ENCODE peak calls at places on chromosomes 1 and 21, in ten cellular contexts. One of them, this sample, is unnamed.

GRCh38 chr1:20903452-20903851 is 116.3 kb upstream of the HP1BP3 start:
- DNase-seq in progenitor cell of endocrine pancreas: no peak
- DNase-seq in NCI-H69: no peak
- DNase-seq in EL: no peak
- DNase-seq in GM12892: no peak
- DNase-seq in T-helper 17 cell: no peak
- DNase-seq in NCI-H146: no peak
- DNase-seq in small intestine: no peak
- DNase-seq in activated naive CD8-positive, alpha-beta T cell treated with anti-CD3 and anti-CD28 coated beads, Interleukin-2, amount 50 U/mL, for 24 hours: no peak
- DNase-seq in NCI-H1092 treated with DMSO at 0.1 percent for 48 hours: no peak
- DNase-seq in this sample: no peak

GRCh38 chr1:85584264-85584781 is 3.8 kb downstream of the CCN1 start:
- DNase-seq in progenitor cell of endocrine pancreas: no peak
- DNase-seq in NCI-H69: no peak
- DNase-seq in EL: peak
- DNase-seq in GM12892: no peak
- DNase-seq in T-helper 17 cell: no peak
- DNase-seq in NCI-H146: no peak
- DNase-seq in small intestine: no peak
- DNase-seq in activated naive CD8-positive, alpha-beta T cell treated with anti-CD3 and anti-CD28 coated beads, Interleukin-2, amount 50 U/mL, for 24 hours: no peak
- DNase-seq in NCI-H1092 treated with DMSO at 0.1 percent for 48 hours: no peak
- DNase-seq in this sample: no peak

GRCh38 chr1:207040181-207040533 is 7.6 kb upstream of the C1orf116 start:
- DNase-seq in progenitor cell of endocrine pancreas: no peak
- DNase-seq in NCI-H69: no peak
- DNase-seq in EL: peak
- DNase-seq in GM12892: no peak
- DNase-seq in T-helper 17 cell: no peak
- DNase-seq in NCI-H146: no peak
- DNase-seq in small intestine: no peak
- DNase-seq in activated naive CD8-positive, alpha-beta T cell treated with anti-CD3 and anti-CD28 coated beads, Interleukin-2, amount 50 U/mL, for 24 hours: no peak
- DNase-seq in NCI-H1092 treated with DMSO at 0.1 percent for 48 hours: no peak
- DNase-seq in this sample: no peak

GRCh38 chr1:112172294-112172882 is 182.9 kb upstream of the KCND3 start:
- DNase-seq in progenitor cell of endocrine pancreas: peak
- DNase-seq in NCI-H69: no peak
- DNase-seq in EL: peak
- DNase-seq in GM12892: no peak
- DNase-seq in T-helper 17 cell: no peak
- DNase-seq in NCI-H146: no peak
- DNase-seq in small intestine: peak
- DNase-seq in activated naive CD8-positive, alpha-beta T cell treated with anti-CD3 and anti-CD28 coated beads, Interleukin-2, amount 50 U/mL, for 24 hours: peak
- DNase-seq in NCI-H1092 treated with DMSO at 0.1 percent for 48 hours: no peak
- DNase-seq in this sample: no peak

GRCh38 chr1:77543822-77544448 is 138.5 kb downstream of the ZZZ3 start:
- DNase-seq in progenitor cell of endocrine pancreas: no peak
- DNase-seq in NCI-H69: peak
- DNase-seq in EL: peak
- DNase-seq in GM12892: no peak
- DNase-seq in T-helper 17 cell: no peak
- DNase-seq in NCI-H146: peak
- DNase-seq in small intestine: no peak
- DNase-seq in activated naive CD8-positive, alpha-beta T cell treated with anti-CD3 and anti-CD28 coated beads, Interleukin-2, amount 50 U/mL, for 24 hours: no peak
- DNase-seq in NCI-H1092 treated with DMSO at 0.1 percent for 48 hours: no peak
- DNase-seq in this sample: no peak

GRCh38 chr1:65260851-65261473 is 48.4 kb upstream of the DNAJC6 start:
- DNase-seq in progenitor cell of endocrine pancreas: no peak
- DNase-seq in NCI-H69: peak
- DNase-seq in EL: peak
- DNase-seq in GM12892: no peak
- DNase-seq in T-helper 17 cell: no peak
- DNase-seq in NCI-H146: no peak
- DNase-seq in small intestine: no peak
- DNase-seq in activated naive CD8-positive, alpha-beta T cell treated with anti-CD3 and anti-CD28 coated beads, Interleukin-2, amount 50 U/mL, for 24 hours: no peak
- DNase-seq in NCI-H1092 treated with DMSO at 0.1 percent for 48 hours: no peak
- DNase-seq in this sample: no peak

GRCh38 chr1:97901017-97901658 is 19.7 kb downstream of the DPYD start:
- DNase-seq in progenitor cell of endocrine pancreas: no peak
- DNase-seq in NCI-H69: no peak
- DNase-seq in EL: peak
- DNase-seq in GM12892: no peak
- DNase-seq in T-helper 17 cell: no peak
- DNase-seq in NCI-H146: no peak
- DNase-seq in small intestine: no peak
- DNase-seq in activated naive CD8-positive, alpha-beta T cell treated with anti-CD3 and anti-CD28 coated beads, Interleukin-2, amount 50 U/mL, for 24 hours: no peak
- DNase-seq in NCI-H1092 treated with DMSO at 0.1 percent for 48 hours: no peak
- DNase-seq in this sample: no peak

GRCh38 chr1:211339631-211340041 is 13.0 kb downstream of the TRAF5 start:
- DNase-seq in progenitor cell of endocrine pancreas: no peak
- DNase-seq in NCI-H69: peak
- DNase-seq in EL: no peak
- DNase-seq in GM12892: no peak
- DNase-seq in T-helper 17 cell: no peak
- DNase-seq in NCI-H146: no peak
- DNase-seq in small intestine: no peak
- DNase-seq in activated naive CD8-positive, alpha-beta T cell treated with anti-CD3 and anti-CD28 coated beads, Interleukin-2, amount 50 U/mL, for 24 hours: peak
- DNase-seq in NCI-H1092 treated with DMSO at 0.1 percent for 48 hours: no peak
- DNase-seq in this sample: no peak

GRCh38 chr1:3729594-3730555 is 22.4 kb upstream of the CCDC27 start:
- DNase-seq in progenitor cell of endocrine pancreas: no peak
- DNase-seq in NCI-H69: no peak
- DNase-seq in EL: no peak
- DNase-seq in GM12892: no peak
- DNase-seq in T-helper 17 cell: no peak
- DNase-seq in NCI-H146: no peak
- DNase-seq in small intestine: no peak
- DNase-seq in activated naive CD8-positive, alpha-beta T cell treated with anti-CD3 and anti-CD28 coated beads, Interleukin-2, amount 50 U/mL, for 24 hours: no peak
- DNase-seq in NCI-H1092 treated with DMSO at 0.1 percent for 48 hours: no peak
- DNase-seq in this sample: no peak

GRCh38 chr1:71081697-71082080 is 854 bp upstream of the ZRANB2 start:
- DNase-seq in progenitor cell of endocrine pancreas: no peak
- DNase-seq in NCI-H69: no peak
- DNase-seq in EL: no peak
- DNase-seq in GM12892: no peak
- DNase-seq in T-helper 17 cell: no peak
- DNase-seq in NCI-H146: no peak
- DNase-seq in small intestine: no peak
- DNase-seq in activated naive CD8-positive, alpha-beta T cell treated with anti-CD3 and anti-CD28 coated beads, Interleukin-2, amount 50 U/mL, for 24 hours: peak
- DNase-seq in NCI-H1092 treated with DMSO at 0.1 percent for 48 hours: no peak
- DNase-seq in this sample: no peak

GRCh38 chr1:181807251-181807650 is 254.3 kb downstream of the ZNF648 start:
- DNase-seq in progenitor cell of endocrine pancreas: no peak
- DNase-seq in NCI-H69: no peak
- DNase-seq in EL: no peak
- DNase-seq in GM12892: no peak
- DNase-seq in T-helper 17 cell: no peak
- DNase-seq in NCI-H146: no peak
- DNase-seq in small intestine: no peak
- DNase-seq in activated naive CD8-positive, alpha-beta T cell treated with anti-CD3 and anti-CD28 coated beads, Interleukin-2, amount 50 U/mL, for 24 hours: no peak
- DNase-seq in NCI-H1092 treated with DMSO at 0.1 percent for 48 hours: no peak
- DNase-seq in this sample: no peak

GRCh38 chr21:45013271-45013841 is 61.0 kb upstream of the ADARB1 start:
- DNase-seq in progenitor cell of endocrine pancreas: no peak
- DNase-seq in NCI-H69: peak
- DNase-seq in EL: no peak
- DNase-seq in GM12892: no peak
- DNase-seq in T-helper 17 cell: no peak
- DNase-seq in NCI-H146: no peak
- DNase-seq in small intestine: no peak
- DNase-seq in activated naive CD8-positive, alpha-beta T cell treated with anti-CD3 and anti-CD28 coated beads, Interleukin-2, amount 50 U/mL, for 24 hours: no peak
- DNase-seq in NCI-H1092 treated with DMSO at 0.1 percent for 48 hours: no peak
- DNase-seq in this sample: no peak

GRCh38 chr1:16162163-16162822 is 6.4 kb upstream of the EPHA2 start:
- DNase-seq in progenitor cell of endocrine pancreas: no peak
- DNase-seq in NCI-H69: no peak
- DNase-seq in EL: no peak
- DNase-seq in GM12892: no peak
- DNase-seq in T-helper 17 cell: peak
- DNase-seq in NCI-H146: no peak
- DNase-seq in small intestine: peak
- DNase-seq in activated naive CD8-positive, alpha-beta T cell treated with anti-CD3 and anti-CD28 coated beads, Interleukin-2, amount 50 U/mL, for 24 hours: peak
- DNase-seq in NCI-H1092 treated with DMSO at 0.1 percent for 48 hours: no peak
- DNase-seq in this sample: no peak

This sample was measured in NCI-H2029 treated with DMSO at 0.1 percent for 48 hours.